ENCODE peak calls at places on chromosomes 6 and 20, in seven cellular contexts. One of them, this sample, is unnamed.

GRCh38 chr6:7763896-7764295 is 38.0 kb downstream of the BMP6 start:
- DNase-seq in HL-60: no peak
- DNase-seq in astrocyte: no peak
- DNase-seq in upper lobe of right lung: no peak
- DNase-seq in neural progenitor cell: no peak
- DNase-seq in neuronal stem cell: no peak
- DNase-seq in heart left ventricle: no peak
- DNase-seq in this sample: no peak

GRCh38 chr6:140043357-140043756 is 668.9 kb upstream of the CITED2 start:
- DNase-seq in heart left ventricle: no peak
- DNase-seq in upper lobe of right lung: no peak
- DNase-seq in HL-60: peak
- DNase-seq in astrocyte: peak
- DNase-seq in neural progenitor cell: no peak
- DNase-seq in neuronal stem cell: no peak
- DNase-seq in this sample: no peak

GRCh38 chr6:13368716-13369115 is 40.4 kb upstream of the TBC1D7 start:
- DNase-seq in upper lobe of right lung: no peak
- DNase-seq in astrocyte: no peak
- DNase-seq in heart left ventricle: no peak
- DNase-seq in neuronal stem cell: no peak
- DNase-seq in neural progenitor cell: no peak
- DNase-seq in HL-60: no peak
- DNase-seq in this sample: no peak

GRCh38 chr6:168877821-168878282 is 375.8 kb downstream of the THBS2 start:
- DNase-seq in astrocyte: no peak
- DNase-seq in upper lobe of right lung: no peak
- DNase-seq in neural progenitor cell: no peak
- DNase-seq in heart left ventricle: no peak
- DNase-seq in HL-60: no peak
- DNase-seq in neuronal stem cell: no peak
- DNase-seq in this sample: no peak

GRCh38 chr6:160791981-160792418 is 90.0 kb downstream of the PLG start:
- DNase-seq in HL-60: no peak
- DNase-seq in neural progenitor cell: no peak
- DNase-seq in astrocyte: no peak
- DNase-seq in neuronal stem cell: no peak
- DNase-seq in upper lobe of right lung: no peak
- DNase-seq in heart left ventricle: no peak
- DNase-seq in this sample: no peak

GRCh38 chr20:21027569-21027968 is 78.6 kb downstream of the LINC00237 start:
- DNase-seq in neuronal stem cell: no peak
- DNase-seq in upper lobe of right lung: no peak
- DNase-seq in astrocyte: no peak
- DNase-seq in heart left ventricle: no peak
- DNase-seq in neural progenitor cell: peak
- DNase-seq in HL-60: peak
- DNase-seq in this sample: peak

GRCh38 chr20:17742426-17743130 is 42.8 kb downstream of the BANF2 start:
- DNase-seq in astrocyte: no peak
- DNase-seq in HL-60: no peak
- DNase-seq in heart left ventricle: no peak
- DNase-seq in neural progenitor cell: no peak
- DNase-seq in neuronal stem cell: no peak
- DNase-seq in upper lobe of right lung: no peak
- DNase-seq in this sample: no peak

GRCh38 chr20:57251344-57251743 is 15.1 kb downstream of the BMP7 start:
- DNase-seq in HL-60: no peak
- DNase-seq in upper lobe of right lung: no peak
- DNase-seq in heart left ventricle: no peak
- DNase-seq in neural progenitor cell: peak
- DNase-seq in neuronal stem cell: no peak
- DNase-seq in astrocyte: no peak
- DNase-seq in this sample: no peak

GRCh38 chr6:146919017-146919416 is 285.2 kb upstream of the STXBP5 start:
- DNase-seq in astrocyte: no peak
- DNase-seq in upper lobe of right lung: no peak
- DNase-seq in HL-60: no peak
- DNase-seq in neural progenitor cell: no peak
- DNase-seq in heart left ventricle: no peak
- DNase-seq in neuronal stem cell: no peak
- DNase-seq in this sample: no peak

GRCh38 chr6:3281669-3282460 is 23.1 kb downstream of the PSMG4 start:
- DNase-seq in HL-60: no peak
- DNase-seq in neuronal stem cell: no peak
- DNase-seq in neural progenitor cell: peak
- DNase-seq in astrocyte: peak
- DNase-seq in upper lobe of right lung: peak
- DNase-seq in heart left ventricle: no peak
- DNase-seq in this sample: no peak

GRCh38 chr6:113833537-113833936 is 23.6 kb upstream of the MARCKS start:
- DNase-seq in neural progenitor cell: no peak
- DNase-seq in heart left ventricle: no peak
- DNase-seq in upper lobe of right lung: no peak
- DNase-seq in neuronal stem cell: no peak
- DNase-seq in astrocyte: peak
- DNase-seq in HL-60: no peak
- DNase-seq in this sample: no peak

GRCh38 chr6:26122402-26122792 is 35.2 kb downstream of the HFE start:
- DNase-seq in neuronal stem cell: no peak
- DNase-seq in heart left ventricle: no peak
- DNase-seq in HL-60: no peak
- DNase-seq in upper lobe of right lung: no peak
- DNase-seq in neural progenitor cell: peak
- DNase-seq in astrocyte: peak
- DNase-seq in this sample: no peak

GRCh38 chr6:15401769-15402250 is 155.9 kb downstream of the JARID2 start:
- DNase-seq in heart left ventricle: no peak
- DNase-seq in neuronal stem cell: no peak
- DNase-seq in astrocyte: no peak
- DNase-seq in upper lobe of right lung: no peak
- DNase-seq in HL-60: no peak
- DNase-seq in neural progenitor cell: no peak
- DNase-seq in this sample: no peak
- H3K4me3 ChIP-seq in heart left ventricle: no peak
- H3K4me3 ChIP-seq in neuronal stem cell: peak
- H3K4me3 ChIP-seq in astrocyte: no peak
- H3K4me3 ChIP-seq in upper lobe of right lung: no peak
- H3K4me3 ChIP-seq in HL-60: no peak
- H3K4me3 ChIP-seq in neural progenitor cell: no peak
- H3K4me3 ChIP-seq in this sample: no peak

GRCh38 chr6:44646355-44646754 is 258.8 kb downstream of the CDC5L start:
- DNase-seq in upper lobe of right lung: peak
- DNase-seq in HL-60: no peak
- DNase-seq in neural progenitor cell: no peak
- DNase-seq in astrocyte: peak
- DNase-seq in heart left ventricle: no peak
- DNase-seq in neuronal stem cell: no peak
- DNase-seq in this sample: no peak
- H3K27ac ChIP-seq in upper lobe of right lung: no peak
- H3K27ac ChIP-seq in HL-60: no peak
- H3K27ac ChIP-seq in neural progenitor cell: no peak
- H3K27ac ChIP-seq in astrocyte: peak
- H3K27ac ChIP-seq in heart left ventricle: no peak
- H3K27ac ChIP-seq in neuronal stem cell: no peak
- H3K27ac ChIP-seq in this sample: no peak

GRCh38 chr6:52675372-52675771 is 4.5 kb downstream of the TMEM14A start:
- DNase-seq in HL-60: no peak
- DNase-seq in neuronal stem cell: no peak
- DNase-seq in astrocyte: no peak
- DNase-seq in upper lobe of right lung: no peak
- DNase-seq in neural progenitor cell: peak
- DNase-seq in heart left ventricle: no peak
- DNase-seq in this sample: no peak
- H3K4me3 ChIP-seq in HL-60: no peak
- H3K4me3 ChIP-seq in neuronal stem cell: no peak
- H3K4me3 ChIP-seq in astrocyte: no peak
- H3K4me3 ChIP-seq in upper lobe of right lung: no peak
- H3K4me3 ChIP-seq in neural progenitor cell: no peak
- H3K4me3 ChIP-seq in heart left ventricle: no peak
- H3K4me3 ChIP-seq in this sample: no peak

GRCh38 chr6:35295036-35295435 is 2.6 kb upstream of the DEF6 start:
- DNase-seq in neuronal stem cell: no peak
- DNase-seq in heart left ventricle: no peak
- DNase-seq in neural progenitor cell: no peak
- DNase-seq in HL-60: no peak
- DNase-seq in astrocyte: no peak
- DNase-seq in upper lobe of right lung: no peak
- DNase-seq in this sample: no peak
- H3K27ac ChIP-seq in neuronal stem cell: no peak
- H3K27ac ChIP-seq in heart left ventricle: no peak
- H3K27ac ChIP-seq in neural progenitor cell: no peak
- H3K27ac ChIP-seq in HL-60: no peak
- H3K27ac ChIP-seq in astrocyte: no peak
- H3K27ac ChIP-seq in upper lobe of right lung: no peak
- H3K27ac ChIP-seq in this sample: no peak

GRCh38 chr6:127458817-127459216 is 372 bp downstream of the KIAA0408 start:
- DNase-seq in neural progenitor cell: peak
- DNase-seq in astrocyte: peak
- DNase-seq in upper lobe of right lung: no peak
- DNase-seq in HL-60: no peak
- DNase-seq in neuronal stem cell: no peak
- DNase-seq in heart left ventricle: peak
- DNase-seq in this sample: no peak
- H3K4me3 ChIP-seq in neural progenitor cell: no peak
- H3K4me3 ChIP-seq in astrocyte: no peak
- H3K4me3 ChIP-seq in upper lobe of right lung: peak
- H3K4me3 ChIP-seq in HL-60: no peak
- H3K4me3 ChIP-seq in neuronal stem cell: no peak
- H3K4me3 ChIP-seq in heart left ventricle: peak
- H3K4me3 ChIP-seq in this sample: no peak

GRCh38 chr6:33607784-33608161 is 13.3 kb upstream of the ITPR3 start:
- DNase-seq in upper lobe of right lung: no peak
- DNase-seq in neural progenitor cell: no peak
- DNase-seq in heart left ventricle: no peak
- DNase-seq in HL-60: peak
- DNase-seq in astrocyte: no peak
- DNase-seq in neuronal stem cell: no peak
- DNase-seq in this sample: no peak

GRCh38 chr6:33610057-33610456 is 11.1 kb upstream of the ITPR3 start:
- DNase-seq in astrocyte: no peak
- DNase-seq in HL-60: no peak
- DNase-seq in upper lobe of right lung: no peak
- DNase-seq in heart left ventricle: no peak
- DNase-seq in neural progenitor cell: no peak
- DNase-seq in neuronal stem cell: no peak
- DNase-seq in this sample: no peak

GRCh38 chr6:33607126-33607783 is 13.9 kb upstream of the ITPR3 start:
- DNase-seq in neuronal stem cell: no peak
- DNase-seq in neural progenitor cell: peak
- DNase-seq in upper lobe of right lung: no peak
- DNase-seq in astrocyte: no peak
- DNase-seq in HL-60: no peak
- DNase-seq in heart left ventricle: no peak
- DNase-seq in this sample: no peak

GRCh38 chr6:33609444-33610034 is 11.6 kb upstream of the ITPR3 start:
- DNase-seq in HL-60: no peak
- DNase-seq in neuronal stem cell: no peak
- DNase-seq in astrocyte: peak
- DNase-seq in neural progenitor cell: no peak
- DNase-seq in upper lobe of right lung: no peak
- DNase-seq in heart left ventricle: peak
- DNase-seq in this sample: no peak

GRCh38 chr6:33609019-33609418 is 12.1 kb upstream of the ITPR3 start:
- DNase-seq in astrocyte: no peak
- DNase-seq in neural progenitor cell: no peak
- DNase-seq in HL-60: no peak
- DNase-seq in heart left ventricle: no peak
- DNase-seq in neuronal stem cell: no peak
- DNase-seq in upper lobe of right lung: no peak
- DNase-seq in this sample: no peak
- H3K27ac ChIP-seq in astrocyte: no peak
- H3K27ac ChIP-seq in neural progenitor cell: no peak
- H3K27ac ChIP-seq in HL-60: no peak
- H3K27ac ChIP-seq in heart left ventricle: no peak
- H3K27ac ChIP-seq in neuronal stem cell: no peak
- H3K27ac ChIP-seq in upper lobe of right lung: peak
- H3K27ac ChIP-seq in this sample: no peak

GRCh38 chr6:67493682-67494081 is 1141.4 kb upstream of the ADGRB3 start:
- DNase-seq in HL-60: no peak
- DNase-seq in neural progenitor cell: no peak
- DNase-seq in astrocyte: no peak
- DNase-seq in heart left ventricle: no peak
- DNase-seq in upper lobe of right lung: no peak
- DNase-seq in neuronal stem cell: no peak
- DNase-seq in this sample: no peak
- H3K4me3 ChIP-seq in HL-60: no peak
- H3K4me3 ChIP-seq in neural progenitor cell: no peak
- H3K4me3 ChIP-seq in astrocyte: no peak
- H3K4me3 ChIP-seq in heart left ventricle: no peak
- H3K4me3 ChIP-seq in upper lobe of right lung: no peak
- H3K4me3 ChIP-seq in neuronal stem cell: no peak
- H3K4me3 ChIP-seq in this sample: no peak

DNA sequence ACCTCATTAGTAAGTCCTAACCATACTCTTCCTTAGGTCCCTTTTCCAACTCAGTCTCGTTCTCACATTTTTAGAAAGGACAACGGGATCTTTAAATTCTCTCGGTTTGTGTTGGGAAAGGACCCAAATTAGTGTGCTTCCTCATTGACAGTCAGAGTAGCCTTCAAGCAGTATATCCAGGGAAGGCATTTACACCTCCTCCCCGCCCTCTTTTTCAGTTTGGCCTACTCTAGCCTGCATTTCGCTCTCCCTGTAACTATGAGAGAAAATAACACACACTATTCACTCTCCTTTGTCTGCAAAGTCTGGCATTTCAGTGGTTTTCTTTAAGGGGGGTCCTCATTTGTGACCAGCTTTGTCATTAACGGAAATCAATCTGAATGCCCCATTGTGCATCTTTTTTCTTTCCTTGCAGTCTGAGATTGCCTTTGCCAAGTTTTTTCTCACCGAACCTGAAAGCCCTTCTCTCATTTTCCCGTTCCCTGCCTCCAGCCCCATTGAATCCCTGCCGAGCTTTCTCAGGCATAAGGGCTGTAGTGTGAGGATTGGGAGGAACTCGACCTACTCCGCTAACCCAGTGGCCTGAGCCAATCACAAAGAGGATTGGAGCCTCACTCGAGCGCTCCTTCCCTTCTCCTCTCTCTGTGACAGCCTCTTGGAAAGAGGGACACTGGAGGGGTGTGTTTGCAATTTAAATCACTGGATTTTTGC is 400 bp upstream of the FABP7 start:
- DNase-seq in HL-60: no peak
- DNase-seq in neural progenitor cell: peak
- DNase-seq in heart left ventricle: no peak
- DNase-seq in neuronal stem cell: peak
- DNase-seq in astrocyte: peak
- DNase-seq in upper lobe of right lung: no peak
- DNase-seq in this sample: peak
- H3K27ac ChIP-seq in HL-60: no peak
- H3K27ac ChIP-seq in neural progenitor cell: peak
- H3K27ac ChIP-seq in heart left ventricle: no peak
- H3K27ac ChIP-seq in neuronal stem cell: peak
- H3K27ac ChIP-seq in astrocyte: no peak
- H3K27ac ChIP-seq in upper lobe of right lung: no peak
- H3K27ac ChIP-seq in this sample: no peak

This sample was measured in iPS DF 6.9.